ENCODE peak calls at places on chromosomes 12 and 14, in seven cellular contexts. V is H1, O is HepG2, H is SK-N-SH, T is K562, X is HCT116, S is GM12878. K is an unnamed sample.

GRCh38 chr14:100673085-100673806 is 53.4 kb upstream of the DLK1 start:
- DNase-seq in V (peak), O (peak), H (peak), T (peak), X (no peak), S (no peak), K (no peak)

GRCh38 chr14:104048758-104049496 is 36.6 kb upstream of the ASPG start:
- DNase-seq in V (no peak), O (no peak), H (no peak), T (no peak), X (no peak), S (no peak), K (no peak)

GRCh38 chr12:71870409-71870808 is 30.9 kb downstream of the TBC1D15 start:
- DNase-seq in V (no peak), O (no peak), H (no peak), T (no peak), X (no peak), S (peak), K (no peak)

GRCh38 chr12:6140646-6141045 is 16.2 kb upstream of the VWF start:
- DNase-seq in V (no peak), O (no peak), H (no peak), T (no peak), X (no peak), S (no peak), K (no peak)

GRCh38 chr14:23076785-23077408 is 18.0 kb downstream of the ACIN1 start:
- DNase-seq in V (no peak), O (peak), H (peak), T (no peak), X (no peak), S (no peak), K (no peak)

GRCh38 chr12:49683604-49684309 is 23.4 kb downstream of the FMNL3 start:
- DNase-seq in V (no peak), O (no peak), H (no peak), T (no peak), X (no peak), S (no peak), K (no peak)

GRCh38 chr12:89370850-89371249 is 18.5 kb upstream of the DUSP6 start:
- DNase-seq in V (no peak), O (no peak), H (no peak), T (no peak), X (peak), S (no peak), K (no peak)

GRCh38 chr14:51368721-51369163 is 128.7 kb downstream of the TMX1 start:
- DNase-seq in V (no peak), O (no peak), H (no peak), T (no peak), X (no peak), S (no peak), K (no peak)

GRCh38 chr14:25007832-25008231 is 42.1 kb downstream of the STXBP6 start:
- DNase-seq in V (no peak), O (no peak), H (no peak), T (no peak), X (no peak), S (no peak), K (no peak)

GRCh38 chr14:73785336-73785833 is 66.2 kb upstream of the PTGR2 start:
- DNase-seq in V (no peak), O (peak), H (peak), T (no peak), X (no peak), S (no peak), K (no peak)

DNA sequence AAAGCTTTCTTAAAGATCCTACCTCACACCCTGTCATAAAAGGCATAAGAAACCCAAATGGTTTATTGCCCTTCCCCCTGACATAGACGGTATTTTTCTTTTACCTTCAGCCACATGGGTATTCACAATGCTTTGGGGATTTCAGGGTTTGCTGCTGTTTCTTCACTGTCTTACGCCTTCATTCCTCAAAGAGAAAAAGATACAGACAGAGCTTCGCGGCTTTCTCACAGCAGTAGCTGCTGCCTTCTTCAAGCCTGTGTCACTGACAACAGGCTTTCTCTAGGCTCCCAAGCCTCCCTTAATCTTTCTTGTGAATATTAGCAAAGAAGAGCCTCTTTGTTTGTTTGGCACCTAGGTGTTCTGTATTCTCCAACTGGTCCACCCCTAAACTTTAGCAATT is 197.4 kb upstream of the ARID2 start:
- DNase-seq in V (no peak), O (no peak), H (no peak), T (no peak), X (no peak), S (no peak), K (no peak)
- TF ChIP-seq YY1 in V (no peak), O (no peak), H (no peak), T (no peak), X (no peak), S (no peak), K (no peak)

DNA sequence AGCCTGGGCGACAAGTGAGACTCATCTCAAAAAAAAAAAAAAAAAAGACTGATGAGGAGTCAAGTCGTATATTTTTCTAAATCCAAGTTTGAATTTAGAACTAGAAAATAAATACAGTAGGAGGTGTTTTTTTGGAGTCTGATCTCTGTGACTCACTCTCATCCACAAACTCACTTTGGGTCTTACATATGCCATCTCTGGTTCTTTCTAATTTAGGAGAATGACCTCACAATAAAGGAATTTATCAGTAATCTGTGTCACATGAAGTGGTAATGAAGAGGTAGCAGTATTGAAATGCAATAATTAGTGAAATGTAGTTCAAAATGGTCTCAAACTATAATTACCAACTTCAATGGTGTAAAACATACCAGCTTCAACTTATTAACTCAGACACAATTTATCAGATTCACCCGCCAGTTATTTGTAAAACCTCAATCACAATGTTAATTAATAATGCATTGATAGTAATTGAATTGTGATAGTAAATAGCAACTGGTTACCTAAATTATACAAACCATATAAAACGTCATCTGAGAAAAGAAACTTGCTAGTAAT is 4.4 kb upstream of the CFL2 start:
- DNase-seq in V (no peak), O (no peak), H (no peak), T (no peak), X (no peak), S (no peak), K (no peak)
- H3K9ac ChIP-seq in V (no peak), O (no peak), H (no peak), T (no peak), X (no peak), S (no peak), K (no peak)

GRCh38 chr14:39015360-39015961 is 87.6 kb downstream of the SEC23A start:
- DNase-seq in V (no peak), O (peak), H (peak), T (peak), X (peak), S (no peak), K (peak)
- TF ChIP-seq YY1 in V (no peak), O (no peak), H (no peak), T (no peak), X (no peak), S (no peak), K (no peak)

GRCh38 chr12:57107456-57107855 is 3.7 kb downstream of the STAT6 start:
- DNase-seq in V (no peak), O (no peak), H (no peak), T (peak), X (no peak), S (no peak), K (no peak)
- H3K9ac ChIP-seq in V (no peak), O (no peak), H (no peak), T (no peak), X (no peak), S (no peak), K (no peak)